ENCODE peak calls at places on chromosomes 6 and 20, in four cellular contexts. M is HepG2, B is A549, T is K562. R is an unnamed sample.

GRCh38 chr6:167409689-167410088 is 84.8 kb downstream of the TTLL2 start:
- DNase-seq in M (no peak), B (no peak), T (no peak), R (no peak)

GRCh38 chr6:5645275-5645674 is 361.4 kb downstream of the NRN1 start:
- DNase-seq in M (no peak), B (no peak), T (no peak), R (no peak)

GRCh38 chr6:87066449-87067288 is 28.2 kb downstream of the CGA start:
- DNase-seq in M (peak; percentile 51), B (peak; percentile 55), T (peak; percentile 35), R (no peak)

GRCh38 chr6:104540743-104541142 is 319.0 kb downstream of the HACE1 start:
- DNase-seq in M (no peak), B (no peak), T (no peak), R (no peak)

GRCh38 chr20:22312744-22313346 is 271.5 kb downstream of the FOXA2 start:
- DNase-seq in M (peak; percentile 53), B (peak; percentile 63), T (peak; percentile 14), R (peak; percentile 57)

GRCh38 chr6:68975064-68975463 is 340.0 kb downstream of the ADGRB3 start:
- DNase-seq in M (no peak), B (peak; percentile 17), T (no peak), R (no peak)

GRCh38 chr6:128095362-128095761 is 194.5 kb upstream of the THEMIS start:
- DNase-seq in M (no peak), B (no peak), T (no peak), R (no peak)

GRCh38 chr20:24729896-24730605 is 219.0 kb upstream of the CST7 start:
- DNase-seq in M (no peak), B (no peak), T (no peak), R (peak; percentile 27)

GRCh38 chr6:2186516-2186915 is 58.9 kb downstream of the GMDS start:
- DNase-seq in M (no peak), B (no peak), T (no peak), R (no peak)

DNA sequence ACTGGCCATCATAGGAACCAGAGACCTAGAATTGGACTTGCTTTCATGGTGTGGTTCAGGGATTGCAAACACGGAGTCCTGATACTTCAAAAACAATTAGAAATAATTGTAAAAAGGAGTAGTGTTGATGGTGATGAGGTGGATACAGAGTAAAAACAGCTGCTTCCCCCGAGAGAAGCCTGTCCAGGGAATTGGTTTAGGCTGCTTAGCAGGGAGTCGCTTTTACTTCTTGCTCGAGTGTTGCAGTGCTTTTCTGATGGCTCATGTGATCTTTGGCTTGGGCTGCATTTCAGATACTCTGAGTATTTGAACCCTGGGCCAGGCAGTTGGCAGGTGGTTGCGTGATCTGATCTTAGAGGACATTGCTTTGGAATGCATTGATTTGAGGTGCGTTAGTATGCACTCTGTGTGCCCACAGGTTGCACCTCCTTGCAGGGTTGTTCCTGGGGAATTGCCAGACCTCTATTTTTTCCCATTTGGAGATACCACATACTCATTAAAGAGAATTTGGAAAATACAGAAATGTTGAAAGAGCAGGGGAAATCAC is 19.5 kb downstream of the KIF3B start:
- DNase-seq in M (peak; percentile 31), B (no peak), T (no peak), R (no peak)
- TF ChIP-seq MAFK in M (no peak), B (no peak), T (no peak), R (no peak)

GRCh38 chr6:136658711-136659110 is 108.5 kb upstream of the MAP7 start:
- DNase-seq in M (no peak), B (no peak), T (no peak), R (no peak)
- TF ChIP-seq JUN in M (no peak), B (no peak), T (no peak), R (no peak)

DNA sequence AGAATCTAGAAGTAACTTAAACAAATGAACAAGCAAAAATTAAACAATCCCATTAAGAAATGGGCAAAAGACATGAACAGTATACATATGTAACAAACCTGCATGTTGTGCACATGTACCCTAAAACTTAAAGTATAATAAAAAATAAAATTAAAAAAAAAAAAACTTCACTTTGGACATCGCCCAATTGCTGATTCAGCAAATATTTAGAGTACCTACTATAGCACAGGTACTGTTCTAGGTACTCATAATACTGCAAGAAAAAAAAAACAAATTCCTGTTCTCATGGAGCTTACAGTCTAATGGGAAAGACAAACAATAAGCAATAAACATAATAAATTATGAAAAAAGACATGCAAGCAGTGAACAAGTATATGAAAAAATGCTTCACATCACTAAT is 501.5 kb upstream of the HS3ST5 start:
- DNase-seq in M (no peak), B (no peak), T (no peak), R (no peak)
- TF ChIP-seq MAFK in M (peak; percentile 93), B (peak; percentile 78), T (peak; percentile 94), R (peak; percentile 95)

GRCh38 chr6:113011803-113012202 is 664.7 kb downstream of the RFPL4B start:
- DNase-seq in M (no peak), B (no peak), T (no peak), R (no peak)
- TF ChIP-seq JUN in M (no peak), B (no peak), T (no peak), R (no peak)

GRCh38 chr6:11140061-11140460 is 28.5 kb upstream of the ERVFRD-1 start:
- DNase-seq in M (no peak), B (no peak), T (no peak), R (no peak)
- TF ChIP-seq MAFK in M (no peak), B (no peak), T (no peak), R (no peak)

GRCh38 chr6:32459781-32460424 is 20.2 kb downstream of the HLA-DRA start:
- DNase-seq in M (no peak), B (no peak), T (no peak), R (no peak)
- TF ChIP-seq JUN in M (no peak), B (no peak), T (no peak), R (no peak)

GRCh38 chr20:4056880-4057279 is 41.5 kb upstream of the RNF24 start:
- DNase-seq in M (no peak), B (no peak), T (no peak), R (no peak)
- TF ChIP-seq MAFK in M (no peak), B (no peak), T (no peak), R (no peak)

GRCh38 chr20:16459019-16459700 is 114.1 kb downstream of the KIF16B start:
- DNase-seq in M (no peak), B (peak; percentile 42), T (peak; percentile 7), R (no peak)
- TF ChIP-seq JUN in M (no peak), B (no peak), T (no peak), R (no peak)

DNA sequence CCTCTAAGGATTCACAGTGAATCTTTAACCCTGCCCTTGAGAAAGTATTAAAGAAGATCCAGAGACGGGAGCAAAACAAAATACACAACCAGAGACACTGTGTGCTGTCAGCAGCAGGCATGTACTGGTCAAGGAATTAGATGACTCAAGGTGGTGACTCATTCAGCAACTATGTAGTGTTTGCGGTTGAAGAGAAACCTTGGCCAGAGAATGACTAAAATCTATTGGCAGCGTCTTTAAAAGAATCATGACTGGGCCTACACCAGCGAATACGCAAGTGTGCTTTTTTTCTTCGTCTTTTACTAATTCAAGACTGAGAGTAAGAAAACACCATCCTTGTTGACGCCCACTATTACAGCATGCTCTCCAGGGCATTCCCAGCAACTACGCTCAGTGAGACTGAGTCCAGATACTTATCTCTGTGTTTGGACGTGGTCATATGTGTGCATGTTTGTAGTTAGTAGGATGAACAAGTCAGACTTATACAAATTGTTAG is 72.4 kb upstream of the BACH2 start:
- DNase-seq in M (peak; percentile 20), B (peak; percentile 96), T (peak; percentile 80), R (no peak)
- TF ChIP-seq MAFK in M (no peak), B (peak; percentile 68), T (peak; percentile 72), R (peak; percentile 22)